ENCODE peak calls at places on chromosomes 13 and 19, in four cellular contexts. V is H9, M is mesendoderm, A is H1. H is an unnamed sample.

GRCh38 chr19:42153606-42154405 is 21.6 kb upstream of the POU2F2 start:
- DNase-seq in V (no peak), M (no peak), A (no peak), H (no peak)

GRCh38 chr19:55912916-55913315 is 19.2 kb downstream of the NLRP13 start:
- DNase-seq in A (no peak), V (no peak), M (no peak), H (no peak)

GRCh38 chr19:1266116-1266817 is 2.9 kb upstream of the CIRBP start:
- DNase-seq in A (peak), M (peak), V (peak), H (peak)

GRCh38 chr13:85377783-85378182 is 421.4 kb downstream of the SLITRK6 start:
- DNase-seq in V (no peak), M (no peak), A (no peak), H (no peak)

GRCh38 chr13:65990684-65991083 is 1239.5 kb downstream of the PCDH9 start:
- DNase-seq in V (no peak), A (no peak), M (peak), H (no peak)

GRCh38 chr13:79451500-79451962 is 29.4 kb upstream of the NDFIP2 start:
- DNase-seq in M (peak), V (peak), A (no peak), H (peak)

GRCh38 chr19:52189745-52190678 is at the start of gene PPP2R1A:
- DNase-seq in V (peak), A (peak), M (peak), H (peak)

GRCh38 chr13:87361216-87361615 is 310.0 kb upstream of the SLITRK5 start:
- DNase-seq in M (no peak), A (no peak), V (no peak), H (no peak)

GRCh38 chr13:98026457-98026857 is 73.0 kb downstream of the IPO5 start:
- DNase-seq in M (peak), A (no peak), V (no peak), H (peak)

GRCh38 chr19:6394831-6395230 is 1.9 kb upstream of the GTF2F1 start:
- DNase-seq in V (no peak), M (no peak), A (no peak), H (no peak)

GRCh38 chr13:67493835-67494234 is 263.7 kb upstream of the PCDH9 start:
- DNase-seq in V (no peak), A (no peak), M (no peak), H (no peak)

DNA sequence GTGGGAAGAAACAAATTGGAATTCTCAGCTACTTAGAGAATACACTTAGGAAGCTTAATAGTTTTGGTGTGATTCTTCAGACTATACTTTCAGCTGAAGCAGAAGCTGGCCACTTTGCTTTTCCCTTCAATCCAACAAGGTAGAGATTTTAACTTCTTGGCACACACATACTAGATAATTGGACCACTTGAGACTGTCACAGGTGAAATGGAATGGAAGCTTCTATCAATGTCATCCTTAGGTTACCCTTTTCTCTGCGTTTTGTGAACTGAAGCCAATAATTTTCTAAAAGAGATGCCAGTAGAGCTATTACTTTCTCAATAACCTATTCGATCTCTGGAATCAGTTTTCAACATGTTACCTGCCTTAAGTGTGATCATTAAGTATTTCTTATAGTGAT is 405.3 kb downstream of the PCDH20 start:
- DNase-seq in M (no peak), A (no peak), V (no peak), H (no peak)
- H3K56ac ChIP-seq in M (no peak), A (no peak), V (no peak), H (no peak)

DNA sequence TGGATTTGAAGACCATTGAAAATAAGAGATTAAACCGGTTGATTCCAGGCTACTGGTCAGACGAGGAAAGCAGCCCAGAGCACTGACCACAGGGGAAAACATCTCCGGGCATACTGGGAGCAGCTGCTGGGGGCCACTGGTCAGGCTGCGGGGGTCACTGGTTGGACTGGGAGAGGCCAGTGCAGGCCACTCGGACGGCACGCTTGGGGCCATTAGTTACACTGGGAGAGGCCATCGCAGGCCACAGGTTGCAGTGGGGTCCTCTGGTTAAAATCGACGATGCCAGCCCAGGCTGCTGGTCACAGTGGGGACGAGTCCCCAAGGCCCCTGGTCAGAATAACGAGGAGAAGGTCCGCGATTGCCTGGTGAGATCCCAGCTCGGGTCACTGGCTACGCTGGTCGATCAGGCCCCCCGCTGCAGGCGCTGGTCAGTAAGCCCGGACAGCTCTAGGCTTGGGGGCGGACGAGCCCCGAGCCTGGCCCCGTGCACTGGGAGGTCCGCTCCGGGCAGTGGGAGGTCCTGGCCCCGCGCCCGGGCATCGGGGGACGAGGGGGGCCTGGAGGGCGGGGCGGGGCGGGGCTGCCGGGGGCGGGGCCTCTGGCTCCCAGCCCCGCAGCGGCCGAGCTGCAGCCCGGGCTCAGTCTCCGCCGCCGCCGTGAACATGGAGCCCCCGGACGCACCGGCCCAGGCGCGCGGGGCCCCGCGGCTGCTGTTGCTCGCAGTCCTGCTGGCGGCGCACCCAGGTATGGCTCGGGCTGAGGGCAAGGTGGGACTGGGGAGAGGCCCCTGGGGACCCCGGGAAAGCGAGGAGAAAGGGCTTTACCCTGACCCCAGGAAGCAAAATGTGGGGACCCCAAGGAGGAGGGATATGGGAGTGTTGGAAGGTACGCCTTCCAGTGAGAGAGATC is at the start of gene BCAM:
- DNase-seq in V (peak), M (peak), A (peak), H (peak)
- H3K9ac ChIP-seq in V (peak), M (peak), A (peak), H (peak)

DNA sequence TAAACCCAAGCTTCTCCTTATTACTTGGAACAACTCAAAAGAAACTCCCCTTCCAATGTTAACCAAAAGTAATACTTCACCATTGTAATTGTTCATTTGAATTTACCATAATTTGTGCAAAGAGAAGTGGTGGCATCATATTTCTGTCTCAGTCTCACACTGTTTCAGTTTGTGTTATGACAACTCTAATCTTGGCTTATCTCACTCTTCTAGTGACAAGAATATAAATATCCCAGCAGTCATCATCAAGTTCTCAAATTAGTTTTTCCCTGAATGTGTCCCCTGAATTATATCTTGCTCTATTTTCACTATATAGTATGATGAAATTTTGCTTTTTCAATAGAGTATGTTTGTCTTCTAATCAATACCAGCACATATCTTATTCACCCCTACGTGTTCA is 681.4 kb upstream of the PRR20A start:
- DNase-seq in A (no peak), M (no peak), V (no peak), H (no peak)
- H3K56ac ChIP-seq in A (no peak), M (no peak), V (no peak), H (no peak)

DNA sequence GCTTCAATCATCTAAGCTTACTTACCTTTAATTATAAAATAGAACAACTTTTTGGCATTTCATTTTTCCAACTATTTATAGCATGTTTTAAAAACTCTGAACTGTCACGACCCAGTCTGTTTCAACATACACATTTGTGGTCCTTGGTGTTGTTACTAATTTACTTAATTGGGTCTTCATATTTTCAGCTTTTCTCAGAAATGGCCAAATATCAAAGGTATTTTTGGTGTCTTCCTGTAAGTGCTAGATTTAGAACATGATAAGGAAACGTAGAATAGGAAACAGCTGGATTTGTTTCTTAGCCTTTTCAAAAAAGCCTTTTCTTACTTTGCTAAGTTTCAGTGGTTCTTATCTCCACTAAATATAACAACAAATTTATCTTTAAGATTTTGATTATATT is 11.4 kb downstream of the LPAR6 start:
- DNase-seq in M (no peak), A (no peak), V (no peak), H (no peak)
- H3K9ac ChIP-seq in M (no peak), A (no peak), V (no peak), H (no peak)

GRCh38 chr13:41858783-41859182 is 102.1 kb downstream of the VWA8 start:
- DNase-seq in V (no peak), M (no peak), A (no peak), H (peak)
- H3K56ac ChIP-seq in V (no peak), M (no peak), A (no peak), H (no peak)

GRCh38 chr19:16661480-16662034 is 618 bp downstream of the TMEM38A start:
- DNase-seq in V (peak), A (peak), M (no peak), H (no peak)
- H3K9ac ChIP-seq in V (peak), A (peak), M (peak), H (peak)

DNA sequence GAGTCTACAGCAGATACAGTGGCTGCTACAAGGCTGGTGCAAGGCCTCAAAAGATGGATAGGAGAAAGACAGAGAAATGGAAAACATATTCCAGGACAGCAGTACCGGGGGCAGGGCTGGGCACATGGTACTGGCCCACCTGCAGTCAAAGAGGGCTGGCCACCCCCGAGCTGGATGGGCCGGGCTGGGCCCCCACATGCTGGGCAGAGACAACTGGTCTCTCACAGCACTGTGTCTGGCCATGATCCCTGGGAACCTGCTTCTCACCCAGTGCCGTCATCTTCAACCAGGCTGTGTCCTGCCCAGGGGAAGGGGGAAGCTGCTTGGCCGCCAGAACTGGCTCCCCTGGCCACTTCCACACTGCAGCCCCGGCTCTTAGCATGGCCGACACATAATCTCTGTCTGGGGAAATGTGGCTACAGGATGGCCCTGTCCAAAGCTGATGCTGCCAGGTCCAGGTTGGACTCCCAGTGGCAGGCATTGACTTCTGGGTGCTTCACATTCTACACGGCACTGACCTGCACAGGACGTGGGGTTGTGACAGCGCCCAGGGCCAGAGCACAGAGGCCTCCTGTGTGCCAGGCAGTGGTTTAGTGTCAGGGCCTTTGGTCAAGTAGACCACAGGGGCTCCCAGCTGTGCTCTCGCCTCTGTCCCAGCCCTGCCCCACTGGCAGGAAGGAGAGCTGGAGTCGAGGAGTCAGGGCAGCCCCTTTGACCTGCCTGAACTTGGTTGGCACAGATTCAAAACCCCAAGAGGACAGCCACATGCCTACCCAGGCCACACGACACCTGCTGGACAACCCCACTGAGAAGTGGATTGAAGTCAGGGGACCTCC is 21.7 kb downstream of the PEPD start:
- DNase-seq in V (no peak), M (no peak), A (no peak), H (no peak)
- H3K56ac ChIP-seq in V (no peak), M (no peak), A (no peak), H (no peak)